ENCODE peak calls at places on chromosomes 12 and 14, in seven cellular contexts. O is IMR-90; J is skeletal muscle cell; F is CD4-positive, alpha-beta memory T cell; U is T-cell; L is stimulated activated naive CD4-positive, alpha-beta T cell; W is left ventricle myocardium superior. K is an unnamed sample.
A peak's percentile ranks its signal among the peaks of the same experiment; 100 is the strongest.

GRCh38 chr12:8681129-8681902 is 16.5 kb upstream of the RIMKLB start:
- DNase-seq in O (peak; percentile 43), J (no peak), F (no peak), U (no peak), L (no peak), W (no peak), K (no peak)

GRCh38 chr12:119868992-119869391 is 8.1 kb downstream of the CIT start:
- DNase-seq in O (peak; percentile 54), J (no peak), F (no peak), U (no peak), L (no peak), W (no peak), K (no peak)

GRCh38 chr14:33948143-33948962 is 2.5 kb downstream of the EGLN3 start:
- DNase-seq in O (no peak), J (no peak), F (no peak), U (no peak), L (no peak), W (no peak), K (no peak)

GRCh38 chr12:71638499-71638898 is 25.1 kb downstream of the ZFC3H1 start:
- DNase-seq in O (no peak), J (no peak), F (no peak), U (no peak), L (no peak), W (no peak), K (no peak)

GRCh38 chr14:100426331-100426730 is 103.2 kb downstream of the SLC25A47 start:
- DNase-seq in O (no peak), J (no peak), F (no peak), U (no peak), L (no peak), W (no peak), K (no peak)

GRCh38 chr14:89022274-89022673 is 197.8 kb downstream of the TTC8 start:
- DNase-seq in O (no peak), J (no peak), F (no peak), U (no peak), L (no peak), W (no peak), K (no peak)

GRCh38 chr12:25655702-25656101 is 102.6 kb upstream of the LMNTD1 start:
- DNase-seq in O (no peak), J (no peak), F (no peak), U (no peak), L (no peak), W (no peak), K (no peak)

GRCh38 chr12:43899574-43899973 is 63.7 kb downstream of the TMEM117 start:
- DNase-seq in O (no peak), J (no peak), F (no peak), U (no peak), L (no peak), W (no peak), K (no peak)

GRCh38 chr12:110636516-110636915 is 22.6 kb downstream of the TCTN1 start:
- DNase-seq in O (no peak), J (no peak), F (no peak), U (no peak), L (no peak), W (no peak), K (no peak)

GRCh38 chr14:104678346-104678745 is 11.1 kb upstream of the INF2 start:
- DNase-seq in O (peak; percentile 34), J (no peak), F (no peak), U (no peak), L (no peak), W (peak; percentile 60), K (peak; percentile 59)

GRCh38 chr12:29229937-29230336 is 80.9 kb downstream of the FAR2 start:
- DNase-seq in O (no peak), J (no peak), F (no peak), U (no peak), L (no peak), W (no peak), K (no peak)

GRCh38 chr12:120363274-120363855 is 5.6 kb downstream of the MSI1 start:
- DNase-seq in O (no peak), J (no peak), F (no peak), U (no peak), L (no peak), W (no peak), K (no peak)

GRCh38 chr14:68976160-68977067 is 2.7 kb downstream of the ACTN1 start:
- DNase-seq in O (peak; percentile 48), J (no peak), F (no peak), U (no peak), L (no peak), W (peak; percentile 76), K (peak; percentile 78)

GRCh38 chr14:64209428-64210165 is 84.6 kb downstream of the ESR2 start:
- DNase-seq in O (peak; percentile 71), J (no peak), F (no peak), U (no peak), L (no peak), W (peak; percentile 83), K (peak; percentile 63)

GRCh38 chr12:76680940-76681339 is 83.0 kb upstream of the ZDHHC17 start:
- DNase-seq in O (peak; percentile 88), J (no peak), F (no peak), U (no peak), L (no peak), W (no peak), K (no peak)

GRCh38 chr14:61705017-61705416 is 9.7 kb downstream of the HIF1A start:
- DNase-seq in O (peak; percentile 44), J (no peak), F (no peak), U (no peak), L (no peak), W (no peak), K (no peak)

K was measured in left cardiac atrium.